ENCODE peak calls at places on chromosomes 2 and 18, in nine cellular contexts. U, Z, X, N, B, A, S, T and I are unnamed samples.

GRCh38 chr2:46829240-46829970 is 86.2 kb downstream of the MCFD2 start:
- DNase-seq in B (no peak), N (no peak), A (no peak), X (no peak), U (no peak), Z (no peak), S (peak; percentile 34), T (no peak), I (no peak)

GRCh38 chr2:70962885-70963878 is 15.2 kb upstream of the ANKRD53 start:
- DNase-seq in A (no peak), T (no peak), S (peak; percentile 38), Z (no peak), N (peak; percentile 55), B (no peak), X (no peak), U (no peak), I (no peak)

GRCh38 chr2:48312126-48312525 is 217.8 kb upstream of the STON1 start:
- DNase-seq in X (no peak), Z (no peak), A (no peak), T (no peak), U (peak; percentile 61), N (no peak), B (no peak), S (no peak), I (no peak)

GRCh38 chr2:110157153-110157793 is 41.7 kb upstream of the MALL start:
- DNase-seq in B (peak; percentile 84), T (peak; percentile 59), Z (no peak), S (no peak), N (no peak), X (peak; percentile 82), U (peak; percentile 88), A (peak; percentile 88), I (no peak)

GRCh38 chr2:109322111-109322510 is 193.1 kb downstream of the SH3RF3 start:
- DNase-seq in U (peak; percentile 100), T (peak; percentile 87), A (peak; percentile 99), X (peak; percentile 98), Z (peak; percentile 70), S (no peak), N (peak; percentile 99), B (peak; percentile 99), I (peak; percentile 95)

GRCh38 chr2:217905395-217905794 is 97.4 kb downstream of the TNS1 start:
- DNase-seq in X (no peak), N (peak; percentile 93), T (no peak), U (no peak), A (no peak), Z (peak; percentile 74), B (no peak), S (no peak), I (peak; percentile 87)

GRCh38 chr18:47935321-47935720 is 4.9 kb upstream of the SMAD2 start:
- DNase-seq in X (no peak), A (no peak), U (no peak), T (no peak), Z (no peak), B (no peak), N (no peak), S (no peak), I (no peak)

GRCh38 chr18:76259012-76259568 is 236.0 kb downstream of the ZNF516 start:
- DNase-seq in B (peak; percentile 34), U (no peak), T (no peak), Z (no peak), S (peak; percentile 74), X (peak; percentile 16), A (no peak), N (no peak), I (no peak)

GRCh38 chr2:232075859-232076258 is 114.3 kb downstream of the DIS3L2 start:
- DNase-seq in T (no peak), N (no peak), X (no peak), S (no peak), B (no peak), Z (no peak), A (no peak), U (no peak), I (no peak)

GRCh38 chr18:58041633-58042032 is 2.4 kb upstream of the NEDD4L start:
- DNase-seq in N (no peak), Z (no peak), A (no peak), T (no peak), S (no peak), B (no peak), U (no peak), X (peak; percentile 24), I (no peak)

GRCh38 chr2:174568425-174568824 is 29.2 kb downstream of the WIPF1 start:
- DNase-seq in Z (no peak), X (no peak), A (no peak), B (no peak), U (no peak), S (no peak), T (no peak), N (no peak), I (no peak)

GRCh38 chr2:113920996-113921395 is 31.1 kb downstream of the ACTR3 start:
- DNase-seq in N (no peak), S (no peak), U (peak; percentile 53), X (no peak), A (no peak), Z (no peak), T (no peak), B (no peak), I (no peak)

GRCh38 chr18:31546476-31546875 is 45.2 kb upstream of the TTR start:
- DNase-seq in A (no peak), Z (no peak), T (no peak), X (peak; percentile 3), N (no peak), S (no peak), U (no peak), B (no peak), I (no peak)

GRCh38 chr18:59907172-59907571 is 7.4 kb downstream of the PMAIP1 start:
- DNase-seq in T (no peak), X (no peak), Z (no peak), U (peak; percentile 59), B (no peak), S (no peak), A (no peak), N (no peak), I (no peak)

DNA sequence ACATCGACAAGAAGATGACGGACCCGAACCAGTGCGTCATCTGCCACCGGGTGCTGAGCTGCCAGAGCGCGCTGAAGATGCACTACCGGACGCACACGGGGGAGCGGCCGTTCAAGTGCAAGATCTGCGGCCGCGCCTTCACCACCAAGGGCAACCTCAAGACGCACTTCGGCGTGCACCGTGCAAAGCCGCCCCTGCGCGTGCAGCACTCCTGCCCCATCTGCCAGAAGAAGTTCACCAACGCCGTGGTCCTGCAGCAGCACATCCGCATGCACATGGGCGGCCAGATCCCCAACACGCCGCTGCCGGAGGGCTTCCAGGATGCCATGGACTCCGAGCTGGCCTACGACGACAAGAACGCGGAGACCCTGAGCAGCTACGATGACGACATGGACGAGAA is 14.4 kb downstream of the SALL3 start:
- DNase-seq in Z (no peak), U (no peak), N (no peak), A (no peak), S (no peak), X (no peak), B (no peak), T (no peak), I (no peak)
- H3K4me3 ChIP-seq in Z (no peak overlapping the region), U (no peak overlapping the region), N (no peak overlapping the region), A (no peak overlapping the region), S (no peak overlapping the region), X (no peak overlapping the region), B (no peak overlapping the region), T (no peak overlapping the region), I (no peak overlapping the region)

GRCh38 chr2:33134086-33134763 is 187.5 kb downstream of the LTBP1 start:
- DNase-seq in U (peak; percentile 100), B (peak; percentile 100), A (peak; percentile 98), X (peak; percentile 97), S (no peak), T (peak; percentile 99), N (peak; percentile 86), Z (peak; percentile 48), I (peak; percentile 75)
- TF ChIP-seq CTCF in U (peak; percentile 30), B (no peak), A (peak; percentile 34), X (peak; percentile 17), S (no peak), T (peak; percentile 30), N (no peak), Z (no peak), I (peak; percentile 22)

DNA sequence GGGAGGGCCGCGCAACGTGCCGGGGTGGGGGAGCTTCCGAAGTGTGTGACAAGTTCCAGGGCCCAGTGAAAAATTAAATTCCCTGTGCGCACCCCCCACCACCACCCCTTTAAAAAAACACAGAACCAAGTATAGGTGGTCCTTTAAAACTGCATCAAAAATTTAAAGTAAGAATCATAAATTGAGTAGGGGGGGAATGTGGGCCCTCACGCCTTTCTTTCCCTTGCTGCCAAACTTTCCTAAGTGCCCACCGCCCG is 2.5 kb downstream of the BCL11A start:
- DNase-seq in B (no peak), N (no peak), U (no peak), A (no peak), S (no peak), Z (no peak), T (no peak), X (no peak), I (no peak)
- H3K4me3 ChIP-seq in B (no peak overlapping the region), N (no peak overlapping the region), U (no peak overlapping the region), A (peak overlapping the region; percentile 72), S (peak overlapping the region; percentile 86), Z (peak overlapping the region; percentile 58), T (peak overlapping the region; percentile 64), X (peak overlapping the region; percentile 87), I (peak overlapping the region; percentile 85)

GRCh38 chr2:55061534-55062344 is 11.5 kb upstream of the RTN4 start:
- DNase-seq in U (no peak), Z (peak; percentile 47), A (no peak), N (no peak), S (no peak), B (no peak), T (no peak), X (no peak), I (no peak)

GRCh38 chr2:55059793-55060192 is 9.5 kb upstream of the RTN4 start:
- DNase-seq in U (no peak), S (no peak), Z (no peak), B (no peak), T (no peak), X (no peak), A (no peak), N (no peak), I (no peak)

GRCh38 chr2:55062754-55063153 is 12.5 kb upstream of the RTN4 start:
- DNase-seq in N (no peak), A (no peak), T (no peak), Z (no peak), X (no peak), S (no peak), B (no peak), U (no peak), I (no peak)

GRCh38 chr2:55063226-55063625 is 13.0 kb upstream of the RTN4 start:
- DNase-seq in B (no peak), N (no peak), U (no peak), A (no peak), X (no peak), T (no peak), S (no peak), Z (no peak), I (no peak)

DNA sequence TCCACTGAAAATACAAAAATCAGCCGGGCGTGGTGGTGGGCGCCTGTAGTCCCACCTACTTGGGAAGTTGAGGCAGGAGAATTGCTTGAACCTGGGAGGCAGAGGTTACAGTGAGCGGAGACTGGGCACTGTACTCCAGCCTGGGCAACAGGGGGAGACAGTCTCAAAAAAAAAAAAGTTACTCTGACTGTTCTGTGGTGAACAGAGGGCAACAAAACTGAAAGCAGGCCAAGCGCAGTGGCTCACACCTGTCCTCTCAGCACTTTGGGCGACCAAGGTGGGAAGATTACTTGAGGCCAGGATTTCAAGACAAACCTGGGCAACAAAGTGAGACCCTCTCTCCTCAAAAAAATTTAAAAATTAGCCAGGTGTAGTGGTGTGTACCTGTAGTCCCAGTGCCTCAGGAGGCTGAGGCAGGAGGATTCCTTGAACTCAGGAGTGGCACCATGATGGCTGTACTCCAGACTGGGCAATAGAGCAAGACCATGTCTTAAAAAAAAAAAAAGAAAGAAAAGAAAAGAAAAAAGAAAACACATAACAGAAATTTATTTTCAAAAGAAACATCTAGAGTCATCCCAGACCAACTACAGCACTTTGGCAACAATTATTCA is 13.6 kb upstream of the RTN4 start:
- DNase-seq in B (no peak), S (no peak), U (no peak), Z (no peak), T (no peak), N (no peak), X (no peak), A (no peak), I (no peak)
- TF ChIP-seq CTCF in B (no peak), S (peak; percentile 64), U (peak; percentile 11), Z (no peak), T (peak; percentile 22), N (no peak), X (no peak), A (no peak), I (no peak)